ENCODE peak calls at places on chromosome 1, in eight cellular contexts. N, W, F, C, D, L, Z and P are unnamed samples.

GRCh38 chr1:117607471-117607870 is 1.6 kb downstream of the TENT5C start:
- DNase-seq in L (peak; percentile 74), Z (peak; percentile 9), W (no peak), D (no peak), C (peak; percentile 10), N (peak; percentile 74), F (no peak), P (no peak)

GRCh38 chr1:20735581-20736111 is 3.1 kb upstream of the SH2D5 start:
- DNase-seq in D (no peak), F (no peak), N (no peak), W (no peak), C (peak; percentile 26), L (no peak), Z (peak; percentile 95), P (no peak)

GRCh38 chr1:222865718-222866117 is 50.9 kb downstream of the DISP1 start:
- DNase-seq in W (no peak), L (peak; percentile 25), F (no peak), D (no peak), C (no peak), N (no peak), Z (no peak), P (no peak)

GRCh38 chr1:45544530-45544929 is 6.1 kb upstream of the AKR1A1 start:
- DNase-seq in C (no peak), W (no peak), Z (no peak), L (no peak), N (no peak), F (no peak), D (no peak), P (no peak)

GRCh38 chr1:51421961-51422360 is 91.6 kb upstream of the TTC39A start:
- DNase-seq in F (no peak), W (no peak), Z (peak; percentile 25), L (peak; percentile 93), C (peak; percentile 61), D (peak; percentile 78), N (no peak), P (peak; percentile 41)

GRCh38 chr1:91450260-91450659 is 45.6 kb upstream of the HFM1 start:
- DNase-seq in N (no peak), D (no peak), C (no peak), Z (no peak), W (no peak), L (no peak), F (no peak), P (no peak)

GRCh38 chr1:33719771-33720670 is 143.9 kb upstream of the HMGB4 start:
- DNase-seq in D (peak; percentile 38), W (no peak), C (peak; percentile 78), Z (no peak), F (no peak), N (no peak), L (no peak), P (no peak)

GRCh38 chr1:20404466-20404865 is 81.5 kb downstream of the CAMK2N1 start:
- DNase-seq in Z (no peak), N (peak; percentile 21), W (no peak), D (peak; percentile 17), F (no peak), C (no peak), L (peak; percentile 54), P (no peak)

DNA sequence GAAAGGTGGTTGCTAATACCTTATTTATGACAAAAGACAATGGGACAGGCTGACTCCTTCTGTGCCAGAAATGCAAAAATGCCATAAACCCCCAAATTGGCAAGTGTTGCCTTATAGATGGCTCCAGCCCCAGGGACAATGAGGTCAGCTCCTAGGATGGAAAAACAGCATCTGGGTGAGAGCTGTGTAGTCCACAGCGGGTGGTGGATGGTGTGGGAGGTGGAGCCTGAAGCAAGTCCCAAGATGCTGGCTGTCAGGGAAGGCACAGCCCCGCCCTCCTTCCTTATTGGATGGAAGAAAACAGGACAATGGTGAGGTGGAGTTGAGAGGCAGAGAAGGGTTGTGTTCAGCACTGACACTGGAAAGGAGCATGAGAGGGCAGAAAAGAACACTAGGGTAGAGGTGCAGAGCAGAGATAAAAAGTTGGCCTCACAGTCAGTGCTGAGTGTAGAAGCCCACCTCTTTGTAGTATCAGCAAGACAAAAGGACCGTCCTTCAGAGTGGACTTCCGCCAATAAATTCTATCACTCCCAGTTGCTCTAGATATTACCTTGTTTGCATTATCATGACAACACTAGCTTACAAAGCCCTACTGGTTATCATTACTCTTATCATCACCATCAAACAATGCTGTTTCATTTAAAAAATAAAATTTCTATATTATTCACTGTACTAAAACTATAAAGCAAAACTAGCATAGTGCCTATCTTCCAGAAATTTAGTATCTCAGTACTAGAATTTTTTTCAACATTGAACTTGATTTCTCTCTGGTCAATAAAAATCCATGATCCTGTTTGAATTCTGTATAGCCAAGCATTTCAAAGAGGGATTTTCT is 3.7 kb upstream of the SDE2 start:
- DNase-seq in N (peak; percentile 29), L (peak; percentile 97), W (peak; percentile 44), D (peak; percentile 90), C (peak; percentile 23), F (peak; percentile 52), Z (peak; percentile 39), P (peak; percentile 82)
- H3K27ac ChIP-seq in N (peak overlapping the region; percentile 30), L (no peak overlapping the region), W (peak overlapping the region; percentile 56), D (peak overlapping the region; percentile 81), C (no peak overlapping the region), F (peak overlapping the region; percentile 97), Z (no peak overlapping the region), P (no peak overlapping the region)

GRCh38 chr1:93322349-93322748 is 23.4 kb upstream of the DR1 start:
- DNase-seq in W (no peak), L (no peak), Z (peak; percentile 62), F (no peak), C (no peak), D (no peak), N (no peak), P (no peak)

GRCh38 chr1:93317943-93318342 is 27.8 kb upstream of the DR1 start:
- DNase-seq in C (no peak), W (no peak), Z (no peak), N (no peak), F (no peak), L (no peak), D (no peak), P (no peak)

GRCh38 chr1:93321720-93322119 is 24.0 kb upstream of the DR1 start:
- DNase-seq in F (no peak), D (no peak), W (no peak), Z (no peak), N (no peak), C (no peak), L (no peak), P (no peak)

GRCh38 chr1:93324486-93325464 is 20.9 kb upstream of the DR1 start:
- DNase-seq in W (no peak), D (peak; percentile 85), F (no peak), N (no peak), L (no peak), C (peak; percentile 89), Z (peak; percentile 88), P (no peak)

DNA sequence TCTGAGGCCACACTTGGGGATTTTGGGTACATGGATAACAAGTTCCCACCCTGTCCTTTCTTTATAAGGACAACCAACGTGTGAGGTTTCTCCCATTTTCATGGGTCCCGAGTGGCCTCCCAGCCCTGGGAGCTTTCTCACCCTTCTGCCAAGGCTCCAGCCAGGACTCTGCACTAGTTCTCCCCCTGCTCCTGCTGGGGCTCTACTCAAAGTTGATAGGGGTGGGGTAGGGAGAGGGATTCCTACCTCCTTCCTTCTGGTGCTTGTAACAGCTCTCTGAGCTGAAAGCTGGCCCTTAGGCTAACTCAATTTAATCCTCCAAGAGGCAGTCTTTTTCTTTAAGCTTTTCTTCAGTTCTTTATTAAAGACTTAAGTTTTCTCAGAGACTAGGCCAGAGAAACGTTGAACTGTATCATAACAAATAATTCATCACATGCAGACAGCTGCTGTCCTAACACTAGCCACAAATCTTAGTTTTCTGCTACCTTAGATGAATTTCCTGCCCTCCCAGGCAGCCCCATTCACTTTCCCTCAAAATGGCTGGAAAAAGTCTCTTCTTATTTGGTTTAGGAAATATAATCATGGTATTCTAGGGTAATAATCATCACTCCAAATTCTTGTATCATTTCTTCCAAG is 22.4 kb upstream of the DR1 start:
- DNase-seq in C (no peak), Z (no peak), L (no peak), F (no peak), W (no peak), N (no peak), D (no peak), P (no peak)
- H3K27ac ChIP-seq in C (no peak overlapping the region), Z (no peak overlapping the region), L (no peak overlapping the region), F (no peak overlapping the region), W (no peak overlapping the region), N (no peak overlapping the region), D (no peak overlapping the region), P (no peak overlapping the region)

DNA sequence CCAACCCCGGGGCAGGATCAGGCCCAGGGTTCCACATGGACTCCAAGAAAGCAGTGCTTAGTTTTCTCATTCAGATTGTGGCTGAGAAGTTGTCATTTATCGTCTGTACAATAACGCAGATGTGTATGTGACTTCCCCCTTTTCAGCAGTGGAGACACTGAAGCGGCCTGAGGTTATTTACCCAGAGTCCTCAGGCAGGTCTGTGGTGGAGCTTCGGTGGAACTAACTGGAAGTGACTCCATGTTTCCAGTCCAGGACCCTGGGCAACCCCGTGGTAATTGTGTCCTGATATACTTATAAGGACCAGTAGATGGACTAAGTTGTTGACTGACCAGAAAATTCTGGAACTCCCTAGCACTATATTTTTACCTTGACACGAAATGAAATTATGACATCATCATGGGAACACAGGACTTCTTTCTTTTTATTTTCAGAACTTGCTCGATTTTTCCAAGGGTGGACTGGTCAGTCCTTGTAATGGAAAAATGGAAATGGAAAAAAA is 1.0 kb upstream of the IER5 start:
- DNase-seq in N (peak; percentile 64), D (peak; percentile 42), F (no peak), C (peak; percentile 15), W (no peak), Z (no peak), L (no peak), P (no peak)
- H3K27ac ChIP-seq in N (no peak overlapping the region), D (peak overlapping the region; percentile 75), F (no peak overlapping the region), C (peak overlapping the region; percentile 29), W (no peak overlapping the region), Z (peak overlapping the region; percentile 16), L (no peak overlapping the region), P (no peak overlapping the region)

GRCh38 chr1:221696740-221697461 is 45.0 kb downstream of the DUSP10 start:
- DNase-seq in Z (no peak), L (no peak), N (no peak), C (no peak), D (no peak), W (no peak), F (no peak), P (no peak)

GRCh38 chr1:221697924-221698425 is 43.9 kb downstream of the DUSP10 start:
- DNase-seq in L (no peak), N (no peak), C (peak; percentile 39), Z (peak; percentile 41), W (no peak), D (peak; percentile 65), F (no peak), P (no peak)

GRCh38 chr1:221694109-221694508 is 47.8 kb downstream of the DUSP10 start:
- DNase-seq in W (no peak), N (no peak), D (no peak), F (no peak), C (no peak), Z (no peak), L (no peak), P (no peak)

GRCh38 chr1:221695346-221695745 is 46.5 kb downstream of the DUSP10 start:
- DNase-seq in L (no peak), Z (no peak), N (no peak), W (no peak), F (no peak), C (peak; percentile 43), D (no peak), P (no peak)

DNA sequence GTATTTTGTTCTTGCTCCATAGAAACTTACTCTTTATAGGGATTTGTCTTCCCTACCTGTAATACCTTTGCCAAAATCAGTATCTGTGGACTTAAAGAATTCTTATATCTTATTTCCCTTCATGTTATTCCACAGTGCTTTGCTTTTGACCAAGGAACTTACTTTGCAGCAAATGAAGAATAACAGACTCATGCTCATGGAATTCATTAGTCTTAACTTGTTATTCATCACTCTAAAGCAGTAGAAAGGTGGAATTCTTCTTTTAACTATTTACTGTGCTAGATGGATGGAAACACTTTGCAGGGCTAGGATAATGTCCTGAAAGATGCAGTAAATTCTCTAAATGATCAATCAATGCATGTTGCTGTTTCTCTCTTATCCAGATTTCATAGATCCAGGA is 45.8 kb downstream of the DUSP10 start:
- DNase-seq in Z (no peak), W (no peak), N (no peak), L (no peak), D (peak; percentile 64), F (no peak), C (peak; percentile 72), P (no peak)
- H3K27ac ChIP-seq in Z (no peak overlapping the region), W (no peak overlapping the region), N (no peak overlapping the region), L (no peak overlapping the region), D (no peak overlapping the region), F (no peak overlapping the region), C (no peak overlapping the region), P (no peak overlapping the region)